ENCODE peak calls at places on chromosomes 6 and 20, in six cellular contexts. T is coronary artery, P is fibroblast of lung, B is body of pancreas, Q is fibroblast of pulmonary artery, X is pancreas. I is an unnamed sample.

GRCh38 chr20:36408219-36408618 is 102.1 kb downstream of the DLGAP4 start:
- DNase-seq in T (no peak), P (peak; percentile 6), B (peak; percentile 51), Q (peak; percentile 63), X (no peak), I (no peak)

GRCh38 chr20:59850018-59850641 is 83.3 kb downstream of the SYCP2 start:
- DNase-seq in T (no peak), P (peak; percentile 57), B (no peak), Q (peak; percentile 61), X (no peak), I (no peak)

GRCh38 chr6:148915889-148916288 is 169.1 kb downstream of the UST start:
- DNase-seq in T (no peak), P (peak; percentile 20), B (no peak), Q (no peak), X (no peak), I (no peak)

GRCh38 chr20:43536041-43536816 is 22.6 kb upstream of the SGK2 start:
- DNase-seq in T (peak; percentile 45), P (no peak), B (no peak), Q (no peak), X (no peak), I (no peak)

GRCh38 chr6:12208190-12208589 is 82.0 kb upstream of the EDN1 start:
- DNase-seq in T (no peak), P (no peak), B (peak; percentile 6), Q (peak; percentile 61), X (no peak), I (no peak)

GRCh38 chr20:51497542-51498467 is 44.7 kb downstream of the NFATC2 start:
- DNase-seq in T (peak; percentile 63), P (no peak), B (no peak), Q (peak; percentile 23), X (no peak), I (peak; percentile 34)

GRCh38 chr6:111804627-111805235 is 68.5 kb downstream of the FYN start:
- DNase-seq in T (no peak), P (peak; percentile 92), B (peak; percentile 10), Q (peak; percentile 82), X (no peak), I (no peak)

GRCh38 chr6:54503144-54503543 is 194.9 kb downstream of the TINAG start:
- DNase-seq in T (no peak), P (no peak), B (no peak), Q (no peak), X (no peak), I (no peak)

GRCh38 chr6:119313937-119314893 is 35.3 kb downstream of the MAN1A1 start:
- DNase-seq in T (no peak), P (no peak), B (no peak), Q (no peak), X (no peak), I (peak; percentile 23)

GRCh38 chr6:113856571-113857564 is at the start of gene MARCKS:
- DNase-seq in T (peak; percentile 78), P (peak; percentile 91), B (peak; percentile 92), Q (peak; percentile 93), X (peak; percentile 90), I (peak; percentile 72)

GRCh38 chr6:134980846-134981245 is 30.9 kb upstream of the ALDH8A1 start:
- DNase-seq in T (no peak), P (no peak), B (no peak), Q (no peak), X (no peak), I (no peak)

GRCh38 chr20:53071833-53072232 is 99.7 kb downstream of the TSHZ2 start:
- DNase-seq in T (no peak), P (no peak), B (no peak), Q (no peak), X (no peak), I (no peak)

GRCh38 chr6:159540152-159540551 is 152.9 kb downstream of the SOD2 start:
- DNase-seq in T (no peak), P (no peak), B (no peak), Q (no peak), X (no peak), I (no peak)

GRCh38 chr6:116398366-116399005 is 27.7 kb downstream of the DSE start:
- DNase-seq in T (no peak), P (peak; percentile 64), B (no peak), Q (peak; percentile 52), X (no peak), I (no peak)

GRCh38 chr6:140499607-140500006 is 1125.2 kb upstream of the CITED2 start:
- DNase-seq in T (no peak), P (no peak), B (no peak), Q (no peak), X (no peak), I (no peak)
- TF ChIP-seq CTCF in T (no peak), P (no peak), B (no peak), Q (no peak), X (no peak), I (no peak)

GRCh38 chr6:69719602-69720193 is 77.1 kb downstream of the LMBRD1 start:
- DNase-seq in T (no peak), P (peak; percentile 59), B (peak; percentile 26), Q (peak; percentile 57), X (no peak), I (no peak)
- TF ChIP-seq CTCF in T (no peak), P (peak; percentile 41), B (peak; percentile 30), Q (peak; percentile 62), X (no peak), I (no peak)

GRCh38 chr6:166515072-166515810 is 71.2 kb downstream of the RAMACL start:
- DNase-seq in T (no peak), P (peak; percentile 82), B (no peak), Q (peak; percentile 73), X (no peak), I (peak; percentile 33)
- TF ChIP-seq CTCF in T (no peak), P (peak; percentile 42), B (no peak), Q (peak; percentile 41), X (no peak), I (no peak)

DNA sequence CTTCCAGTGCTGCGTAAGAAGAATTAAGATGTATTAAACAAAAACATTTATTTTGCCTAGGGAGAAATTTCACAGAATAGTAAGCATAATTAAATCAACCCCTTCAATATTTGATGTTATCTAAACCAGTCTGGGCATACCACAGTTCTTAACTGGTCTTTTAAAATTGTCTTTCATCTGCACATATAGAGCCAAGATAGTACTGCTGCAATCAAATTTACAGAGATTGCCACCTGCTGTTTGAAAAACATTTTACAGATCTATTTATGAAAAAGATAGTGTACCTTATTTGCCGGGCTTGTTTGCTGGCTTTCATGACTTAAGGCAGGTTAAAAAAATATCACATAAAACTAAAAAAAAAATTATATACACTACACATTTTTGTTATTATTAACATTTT is 323.2 kb downstream of the ADGRB3 start:
- DNase-seq in T (no peak), P (peak; percentile 21), B (no peak), Q (peak; percentile 7), X (no peak), I (no peak)
- TF ChIP-seq CTCF in T (no peak), P (no peak), B (no peak), Q (peak; percentile 25), X (no peak), I (no peak)